ENCODE peak calls at places on chromosome 7, in ten cellular contexts. J is heart left ventricle, C is aorta, V is left ventricle myocardium inferior, N is thyroid gland, R is H9, S is foreskin keratinocyte, Z is Panc1, P is kidney, Y is A549. G is an unnamed sample.

GRCh38 chr7:116353614-116354013 is 143.3 kb downstream of the TES start:
- DNase-seq in J (no peak), C (peak; percentile 63), V (peak; percentile 51), N (peak; percentile 53), R (no peak), S (no peak), Z (no peak), P (no peak), Y (no peak), G (peak; percentile 59)

GRCh38 chr7:87875151-87876039 is 765 bp downstream of the SLC25A40 start:
- DNase-seq in J (peak; percentile 70), C (peak; percentile 48), V (peak; percentile 31), N (no peak), R (no peak), S (no peak), Z (no peak), P (peak; percentile 83), Y (peak; percentile 18), G (no peak)

GRCh38 chr7:52917982-52918578 is 117.4 kb upstream of the POM121L12 start:
- DNase-seq in J (no peak), C (no peak), V (no peak), N (no peak), R (peak; percentile 38), S (no peak), Z (peak; percentile 2), P (no peak), Y (peak; percentile 7), G (no peak)

GRCh38 chr7:105677803-105678583 is 96.7 kb upstream of the EFCAB10 start:
- DNase-seq in J (no peak), C (peak; percentile 66), V (no peak), N (peak; percentile 46), R (no peak), S (no peak), Z (no peak), P (no peak), Y (no peak), G (no peak)

GRCh38 chr7:34840176-34840785 is 182.3 kb downstream of the NPSR1 start:
- DNase-seq in J (no peak), C (no peak), V (no peak), N (no peak), R (no peak), S (no peak), Z (no peak), P (no peak), Y (no peak), G (no peak)

GRCh38 chr7:45235905-45236304 is 78.3 kb downstream of the RAMP3 start:
- DNase-seq in J (no peak), C (no peak), V (no peak), N (no peak), R (no peak), S (no peak), Z (no peak), P (no peak), Y (no peak), G (no peak)

GRCh38 chr7:132373041-132373440 is 203.2 kb downstream of the PLXNA4 start:
- DNase-seq in J (no peak), C (no peak), V (no peak), N (no peak), R (no peak), S (no peak), Z (no peak), P (no peak), Y (no peak), G (no peak)

GRCh38 chr7:142134944-142135343 is 23.4 kb downstream of the MGAM2 start:
- DNase-seq in J (no peak), C (no peak), V (no peak), N (no peak), R (no peak), S (no peak), Z (no peak), P (no peak), Y (peak; percentile 89), G (no peak)

GRCh38 chr7:18019562-18019961 is 8.1 kb downstream of the PRPS1L1 start:
- DNase-seq in J (no peak), C (no peak), V (no peak), N (no peak), R (no peak), S (peak; percentile 26), Z (no peak), P (no peak), Y (peak; percentile 41), G (no peak)

GRCh38 chr7:136163333-136163732 is 186.2 kb upstream of the MTPN start:
- DNase-seq in J (no peak), C (no peak), V (no peak), N (no peak), R (no peak), S (no peak), Z (no peak), P (no peak), Y (no peak), G (no peak)

DNA sequence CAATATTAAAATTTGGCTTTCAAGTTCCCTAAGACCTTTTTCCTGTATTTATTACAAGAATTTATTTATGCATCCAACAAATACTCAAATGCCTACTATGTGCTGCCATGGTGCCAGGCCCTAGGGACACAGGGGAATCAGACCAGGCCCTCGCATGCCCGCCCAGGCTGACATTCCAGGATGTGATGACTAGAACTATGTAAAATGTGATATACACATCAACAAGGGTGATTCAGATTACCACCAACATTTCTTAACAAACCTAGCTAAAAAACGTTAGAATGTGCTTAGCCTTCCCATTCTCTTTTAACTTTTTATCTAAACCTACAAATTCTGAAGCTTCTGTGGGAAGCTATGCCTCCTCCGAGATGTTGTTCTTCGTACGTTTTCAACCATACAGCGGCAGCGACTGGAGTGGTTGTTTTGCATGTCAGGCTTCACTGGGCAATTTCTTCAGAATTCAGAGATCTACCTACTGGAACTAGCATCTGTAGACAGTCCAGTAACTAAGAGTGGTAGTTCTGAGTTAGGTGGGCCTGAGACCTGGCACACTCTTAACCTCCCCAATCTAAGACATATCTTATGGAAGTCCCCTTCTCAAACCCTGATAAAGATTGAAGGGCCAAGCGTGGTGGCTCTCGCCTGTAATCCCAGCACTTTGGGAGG is 22.1 kb downstream of the GNA12 start:
- DNase-seq in J (no peak), C (no peak), V (no peak), N (no peak), R (no peak), S (peak; percentile 76), Z (no peak), P (no peak), Y (peak; percentile 41), G (no peak)
- H3K4me1 ChIP-seq in J (peaks cover 93% of the 10 kb centered on the region), C (no peaks in the 10 kb centered on the region), V (peaks cover 98% of the 10 kb centered on the region), N (peaks cover 26% of the 10 kb centered on the region), R (peaks cover 35% of the 10 kb centered on the region), S (peaks cover 36% of the 10 kb centered on the region), Z (peaks cover 85% of the 10 kb centered on the region), P (peaks cover 4% of the 10 kb centered on the region), Y (peaks cover 63% of the 10 kb centered on the region), G (peaks cover 40% of the 10 kb centered on the region)

DNA sequence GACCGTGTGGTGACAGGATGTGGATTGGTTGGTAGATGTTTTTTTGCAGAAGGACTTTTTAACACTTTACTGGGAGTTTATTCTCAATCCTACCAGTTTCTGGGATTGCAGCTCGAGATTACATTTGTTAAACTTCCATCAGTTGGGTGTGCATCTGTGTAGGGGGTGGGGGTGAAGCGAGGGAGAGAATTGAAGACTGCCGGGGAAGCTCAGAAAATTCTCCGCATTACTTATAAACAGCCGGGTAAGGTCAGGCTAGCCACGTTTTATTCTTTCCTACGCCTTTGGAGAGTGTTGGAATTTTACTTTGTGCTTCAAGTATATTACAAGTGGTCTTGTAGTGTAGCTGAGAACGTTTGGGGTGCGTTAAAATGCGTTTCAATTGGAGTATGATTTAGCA is 1.1 kb downstream of the PALS2 start:
- DNase-seq in J (no peak), C (no peak), V (no peak), N (peak; percentile 23), R (no peak), S (no peak), Z (no peak), P (no peak), Y (peak; percentile 6), G (no peak)
- H3K4me1 ChIP-seq in J (peaks cover 20% of the 10 kb centered on the region), C (no peaks in the 10 kb centered on the region), V (peaks cover 17% of the 10 kb centered on the region), N (peaks cover 14% of the 10 kb centered on the region), R (peaks cover 6% of the 10 kb centered on the region), S (peaks cover 10% of the 10 kb centered on the region), Z (peaks cover 20% of the 10 kb centered on the region), P (peaks cover 3% of the 10 kb centered on the region), Y (peaks cover 30% of the 10 kb centered on the region), G (no peaks in the 10 kb centered on the region)

GRCh38 chr7:155289107-155289506 is 8.6 kb upstream of the INSIG1 start:
- DNase-seq in J (no peak), C (no peak), V (no peak), N (no peak), R (no peak), S (no peak), Z (no peak), P (no peak), Y (no peak), G (no peak)
- H3K4me1 ChIP-seq in J (no peaks in the 10 kb centered on the region), C (no peaks in the 10 kb centered on the region), V (no peaks in the 10 kb centered on the region), N (no peaks in the 10 kb centered on the region), R (no peaks in the 10 kb centered on the region), S (no peaks in the 10 kb centered on the region), Z (no peaks in the 10 kb centered on the region), P (no peaks in the 10 kb centered on the region), Y (peaks cover 12% of the 10 kb centered on the region), G (no peaks in the 10 kb centered on the region)

GRCh38 chr7:832292-832967 is at the start of gene SUN1:
- DNase-seq in J (no peak), C (no peak), V (no peak), N (peak; percentile 80), R (no peak), S (peak; percentile 92), Z (peak; percentile 83), P (peak; percentile 69), Y (peak; percentile 71), G (no peak)

GRCh38 chr7:826230-826905 is 5.9 kb upstream of the SUN1 start:
- DNase-seq in J (no peak), C (no peak), V (no peak), N (no peak), R (no peak), S (no peak), Z (no peak), P (peak; percentile 72), Y (no peak), G (peak; percentile 48)

GRCh38 chr7:830069-830468 is 2.2 kb upstream of the SUN1 start:
- DNase-seq in J (no peak), C (no peak), V (no peak), N (no peak), R (no peak), S (no peak), Z (no peak), P (peak; percentile 62), Y (no peak), G (no peak)

GRCh38 chr7:831596-832291 is 532 bp upstream of the SUN1 start:
- DNase-seq in J (no peak), C (no peak), V (no peak), N (peak; percentile 40), R (no peak), S (peak; percentile 91), Z (peak; percentile 89), P (peak; percentile 2), Y (peak; percentile 73), G (no peak)

DNA sequence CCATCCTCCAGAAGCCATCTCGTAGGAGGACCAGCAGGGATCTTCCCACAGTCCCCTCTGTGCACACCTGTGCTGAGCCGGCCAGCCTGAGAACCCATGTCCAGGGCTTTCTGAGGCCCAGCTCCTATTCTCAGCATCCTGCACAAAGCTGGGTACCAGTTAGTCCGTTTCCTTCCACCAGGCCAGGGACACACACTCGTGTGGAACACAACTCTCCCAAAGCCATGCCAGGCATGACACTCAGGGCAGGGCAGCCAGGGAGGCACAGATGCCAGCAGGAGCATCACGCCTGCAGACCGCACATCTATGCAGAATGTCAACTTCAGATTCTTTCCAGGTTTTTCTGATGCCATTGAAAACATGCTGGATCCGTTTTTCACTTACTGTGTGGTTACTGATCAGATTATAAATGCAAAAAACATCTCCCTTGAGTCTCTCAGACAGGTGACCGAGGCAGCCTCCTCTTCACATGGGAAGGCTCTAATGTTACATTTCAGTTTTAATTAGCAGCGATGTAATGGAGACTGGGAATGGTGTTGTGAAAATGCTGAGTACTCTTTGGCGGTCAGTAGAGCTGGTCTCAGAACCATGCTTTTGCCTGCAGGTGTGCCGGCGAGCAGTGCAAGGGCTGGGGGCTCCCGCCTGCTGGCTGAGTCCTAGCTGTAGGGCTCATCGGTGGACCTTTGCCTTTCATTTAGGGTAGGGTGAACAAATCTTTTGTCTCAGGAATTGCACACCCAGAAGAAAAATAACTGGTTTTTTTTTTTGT is 3.3 kb upstream of the SUN1 start:
- DNase-seq in J (no peak), C (no peak), V (no peak), N (no peak), R (no peak), S (no peak), Z (no peak), P (peak; percentile 34), Y (no peak), G (peak; percentile 19)
- H3K4me1 ChIP-seq in J (peaks cover 92% of the 10 kb centered on the region), C (peaks cover 2% of the 10 kb centered on the region), V (peaks cover 97% of the 10 kb centered on the region), N (peaks cover 44% of the 10 kb centered on the region), R (peaks cover 12% of the 10 kb centered on the region), S (peaks cover 32% of the 10 kb centered on the region), Z (peaks cover 35% of the 10 kb centered on the region), P (peaks cover 28% of the 10 kb centered on the region), Y (peaks cover 30% of the 10 kb centered on the region), G (peaks cover 26% of the 10 kb centered on the region)